ENCODE peak calls at places on chromosome 7, in seven cellular contexts. One of them, this sample, is unnamed.

GRCh38 chr7:122791959-122792545 is 89.3 kb upstream of the RNF148 start:
- DNase-seq in left ventricle myocardium inferior: no peak
- DNase-seq in cardiac muscle cell: no peak
- DNase-seq in A549: no peak
- DNase-seq in neural progenitor cell: peak; percentile 55
- DNase-seq in CD8-positive, alpha-beta T cell: no peak
- DNase-seq in left lung: no peak
- DNase-seq in this sample: no peak

GRCh38 chr7:155153676-155154075 is 83.6 kb downstream of the HTR5A start:
- DNase-seq in left ventricle myocardium inferior: no peak
- DNase-seq in cardiac muscle cell: no peak
- DNase-seq in A549: no peak
- DNase-seq in neural progenitor cell: no peak
- DNase-seq in CD8-positive, alpha-beta T cell: no peak
- DNase-seq in left lung: no peak
- DNase-seq in this sample: no peak

GRCh38 chr7:112129655-112130323 is 76.4 kb downstream of the DOCK4 start:
- DNase-seq in left ventricle myocardium inferior: no peak
- DNase-seq in cardiac muscle cell: no peak
- DNase-seq in A549: no peak
- DNase-seq in neural progenitor cell: no peak
- DNase-seq in CD8-positive, alpha-beta T cell: no peak
- DNase-seq in left lung: peak; percentile 43
- DNase-seq in this sample: peak; percentile 48

GRCh38 chr7:96224682-96225081 is 97.2 kb downstream of the SLC25A13 start:
- DNase-seq in left ventricle myocardium inferior: no peak
- DNase-seq in cardiac muscle cell: no peak
- DNase-seq in A549: peak; percentile 14
- DNase-seq in neural progenitor cell: peak; percentile 42
- DNase-seq in CD8-positive, alpha-beta T cell: no peak
- DNase-seq in left lung: no peak
- DNase-seq in this sample: no peak

GRCh38 chr7:88317422-88317821 is 10.7 kb upstream of the STEAP4 start:
- DNase-seq in left ventricle myocardium inferior: no peak
- DNase-seq in cardiac muscle cell: no peak
- DNase-seq in A549: no peak
- DNase-seq in neural progenitor cell: no peak
- DNase-seq in CD8-positive, alpha-beta T cell: no peak
- DNase-seq in left lung: no peak
- DNase-seq in this sample: no peak

GRCh38 chr7:90816511-90817142 is 220.5 kb downstream of the CDK14 start:
- DNase-seq in left ventricle myocardium inferior: no peak
- DNase-seq in cardiac muscle cell: no peak
- DNase-seq in A549: peak; percentile 28
- DNase-seq in neural progenitor cell: no peak
- DNase-seq in CD8-positive, alpha-beta T cell: no peak
- DNase-seq in left lung: no peak
- DNase-seq in this sample: no peak

GRCh38 chr7:132117181-132117580 is 459.1 kb downstream of the PLXNA4 start:
- DNase-seq in left ventricle myocardium inferior: no peak
- DNase-seq in cardiac muscle cell: no peak
- DNase-seq in A549: peak; percentile 83
- DNase-seq in neural progenitor cell: no peak
- DNase-seq in CD8-positive, alpha-beta T cell: no peak
- DNase-seq in left lung: no peak
- DNase-seq in this sample: no peak

GRCh38 chr7:1225462-1226154 is 7.1 kb upstream of the UNCX start:
- DNase-seq in left ventricle myocardium inferior: no peak
- DNase-seq in cardiac muscle cell: peak; percentile 60
- DNase-seq in A549: no peak
- DNase-seq in neural progenitor cell: peak; percentile 85
- DNase-seq in CD8-positive, alpha-beta T cell: peak; percentile 40
- DNase-seq in left lung: no peak
- DNase-seq in this sample: no peak

GRCh38 chr7:157825325-157825724 is 488.5 kb downstream of the DNAJB6 start:
- DNase-seq in left ventricle myocardium inferior: no peak
- DNase-seq in cardiac muscle cell: no peak
- DNase-seq in A549: no peak
- DNase-seq in neural progenitor cell: no peak
- DNase-seq in CD8-positive, alpha-beta T cell: no peak
- DNase-seq in left lung: no peak
- DNase-seq in this sample: no peak

GRCh38 chr7:45161842-45162241 is 4.3 kb downstream of the RAMP3 start:
- DNase-seq in left ventricle myocardium inferior: no peak
- DNase-seq in cardiac muscle cell: no peak
- DNase-seq in A549: no peak
- DNase-seq in neural progenitor cell: no peak
- DNase-seq in CD8-positive, alpha-beta T cell: no peak
- DNase-seq in left lung: no peak
- DNase-seq in this sample: peak; percentile 32

GRCh38 chr7:70325509-70326101 is 727.3 kb downstream of the AUTS2 start:
- DNase-seq in left ventricle myocardium inferior: no peak
- DNase-seq in cardiac muscle cell: no peak
- DNase-seq in A549: peak; percentile 13
- DNase-seq in neural progenitor cell: no peak
- DNase-seq in CD8-positive, alpha-beta T cell: no peak
- DNase-seq in left lung: no peak
- DNase-seq in this sample: no peak

GRCh38 chr7:83248000-83248399 is 85.3 kb upstream of the PCLO start:
- DNase-seq in left ventricle myocardium inferior: no peak
- DNase-seq in cardiac muscle cell: no peak
- DNase-seq in A549: peak; percentile 5
- DNase-seq in neural progenitor cell: no peak
- DNase-seq in CD8-positive, alpha-beta T cell: no peak
- DNase-seq in left lung: no peak
- DNase-seq in this sample: no peak

GRCh38 chr7:142357953-142358520 is 100.2 kb upstream of the PRSS58 start:
- DNase-seq in left ventricle myocardium inferior: no peak
- DNase-seq in cardiac muscle cell: peak; percentile 69
- DNase-seq in A549: peak; percentile 76
- DNase-seq in neural progenitor cell: peak; percentile 58
- DNase-seq in CD8-positive, alpha-beta T cell: no peak
- DNase-seq in left lung: no peak
- DNase-seq in this sample: no peak

GRCh38 chr7:79412438-79412837 is 41.0 kb downstream of the MAGI2 start:
- DNase-seq in left ventricle myocardium inferior: no peak
- DNase-seq in cardiac muscle cell: no peak
- DNase-seq in A549: no peak
- DNase-seq in neural progenitor cell: no peak
- DNase-seq in CD8-positive, alpha-beta T cell: no peak
- DNase-seq in left lung: no peak
- DNase-seq in this sample: no peak

GRCh38 chr7:158255558-158255957 is 332.1 kb downstream of the PTPRN2 start:
- DNase-seq in left ventricle myocardium inferior: no peak
- DNase-seq in cardiac muscle cell: no peak
- DNase-seq in A549: no peak
- DNase-seq in neural progenitor cell: no peak
- DNase-seq in CD8-positive, alpha-beta T cell: no peak
- DNase-seq in left lung: no peak
- DNase-seq in this sample: no peak

GRCh38 chr7:68576366-68576765 is 1021.9 kb upstream of the AUTS2 start:
- DNase-seq in left ventricle myocardium inferior: no peak
- DNase-seq in cardiac muscle cell: no peak
- DNase-seq in A549: no peak
- DNase-seq in neural progenitor cell: no peak
- DNase-seq in CD8-positive, alpha-beta T cell: no peak
- DNase-seq in left lung: no peak
- DNase-seq in this sample: no peak

GRCh38 chr7:24912874-24913514 is 67.0 kb downstream of the OSBPL3 start:
- DNase-seq in left ventricle myocardium inferior: no peak
- DNase-seq in cardiac muscle cell: no peak
- DNase-seq in A549: no peak
- DNase-seq in neural progenitor cell: no peak
- DNase-seq in CD8-positive, alpha-beta T cell: no peak
- DNase-seq in left lung: no peak
- DNase-seq in this sample: no peak

GRCh38 chr7:70457477-70458194 is 674.3 kb upstream of the GALNT17 start:
- DNase-seq in left ventricle myocardium inferior: no peak
- DNase-seq in cardiac muscle cell: peak; percentile 20
- DNase-seq in A549: no peak
- DNase-seq in neural progenitor cell: peak; percentile 49
- DNase-seq in CD8-positive, alpha-beta T cell: no peak
- DNase-seq in left lung: no peak
- DNase-seq in this sample: no peak

GRCh38 chr7:6489612-6490011 is 41.9 kb upstream of the DAGLB start:
- DNase-seq in left ventricle myocardium inferior: no peak
- DNase-seq in cardiac muscle cell: no peak
- DNase-seq in A549: peak; percentile 62
- DNase-seq in neural progenitor cell: no peak
- DNase-seq in CD8-positive, alpha-beta T cell: no peak
- DNase-seq in left lung: no peak
- DNase-seq in this sample: no peak

GRCh38 chr7:151981223-151981622 is 25.0 kb downstream of the GALNTL5 start:
- DNase-seq in left ventricle myocardium inferior: no peak
- DNase-seq in cardiac muscle cell: no peak
- DNase-seq in A549: no peak
- DNase-seq in neural progenitor cell: no peak
- DNase-seq in CD8-positive, alpha-beta T cell: no peak
- DNase-seq in left lung: no peak
- DNase-seq in this sample: no peak

GRCh38 chr7:20439384-20439783 is 108.7 kb downstream of the ITGB8 start:
- DNase-seq in left ventricle myocardium inferior: no peak
- DNase-seq in cardiac muscle cell: no peak
- DNase-seq in A549: no peak
- DNase-seq in neural progenitor cell: no peak
- DNase-seq in CD8-positive, alpha-beta T cell: no peak
- DNase-seq in left lung: no peak
- DNase-seq in this sample: no peak

DNA sequence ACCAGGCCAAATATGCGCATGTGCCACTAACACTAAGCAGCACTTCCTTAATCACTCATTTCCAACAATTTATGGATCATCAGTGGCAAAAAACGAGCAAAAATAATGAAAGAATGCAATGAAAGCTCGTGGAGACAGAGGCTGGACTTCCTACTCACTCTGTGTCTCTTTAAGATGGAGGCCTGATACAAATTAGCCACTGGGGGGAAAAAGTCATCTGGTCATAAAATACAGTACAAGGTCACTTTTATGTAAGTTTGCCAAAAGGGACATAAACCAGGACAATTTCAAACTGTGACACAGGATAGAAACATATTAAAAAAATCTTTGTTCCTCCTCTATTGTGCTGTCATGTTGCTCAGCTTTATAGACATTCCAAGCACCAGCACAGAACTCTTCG is 101.7 kb downstream of the LMBR1 start:
- DNase-seq in left ventricle myocardium inferior: no peak
- DNase-seq in cardiac muscle cell: no peak
- DNase-seq in A549: no peak
- DNase-seq in neural progenitor cell: no peak
- DNase-seq in CD8-positive, alpha-beta T cell: no peak
- DNase-seq in left lung: no peak
- DNase-seq in this sample: no peak
- H3K27ac ChIP-seq in left ventricle myocardium inferior: no peak overlapping the region
- H3K27ac ChIP-seq in cardiac muscle cell: no peak overlapping the region
- H3K27ac ChIP-seq in A549: no peak overlapping the region
- H3K27ac ChIP-seq in neural progenitor cell: no peak overlapping the region
- H3K27ac ChIP-seq in CD8-positive, alpha-beta T cell: no peak overlapping the region
- H3K27ac ChIP-seq in left lung: no peak overlapping the region
- H3K27ac ChIP-seq in this sample: no peak overlapping the region

DNA sequence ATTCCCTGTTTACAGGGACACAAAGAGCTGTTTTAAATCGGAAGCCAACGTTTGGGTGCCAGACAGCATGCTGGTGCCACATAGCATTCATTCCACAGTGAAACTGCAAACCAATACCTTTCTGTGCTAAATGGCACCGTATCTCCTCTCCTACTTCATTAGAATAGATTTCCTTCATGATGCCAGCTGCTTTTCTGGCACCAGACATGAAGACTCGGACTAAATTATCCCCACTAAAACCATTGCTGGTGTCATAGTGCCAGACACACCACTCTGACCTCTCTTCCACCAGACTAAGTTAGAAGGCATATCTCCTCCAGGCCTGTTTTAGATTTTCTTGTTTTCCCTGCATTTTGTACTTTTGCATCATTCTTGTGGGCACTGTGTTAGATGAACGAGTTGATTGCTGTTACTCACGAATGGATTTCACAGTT is 155.1 kb downstream of the ETV1 start:
- DNase-seq in left ventricle myocardium inferior: no peak
- DNase-seq in cardiac muscle cell: no peak
- DNase-seq in A549: no peak
- DNase-seq in neural progenitor cell: peak; percentile 31
- DNase-seq in CD8-positive, alpha-beta T cell: no peak
- DNase-seq in left lung: no peak
- DNase-seq in this sample: no peak
- H3K27ac ChIP-seq in left ventricle myocardium inferior: peak overlapping the region; percentile 62
- H3K27ac ChIP-seq in cardiac muscle cell: no peak overlapping the region
- H3K27ac ChIP-seq in A549: no peak overlapping the region
- H3K27ac ChIP-seq in neural progenitor cell: peak overlapping the region; percentile 100
- H3K27ac ChIP-seq in CD8-positive, alpha-beta T cell: no peak overlapping the region
- H3K27ac ChIP-seq in left lung: no peak overlapping the region
- H3K27ac ChIP-seq in this sample: no peak overlapping the region

DNA sequence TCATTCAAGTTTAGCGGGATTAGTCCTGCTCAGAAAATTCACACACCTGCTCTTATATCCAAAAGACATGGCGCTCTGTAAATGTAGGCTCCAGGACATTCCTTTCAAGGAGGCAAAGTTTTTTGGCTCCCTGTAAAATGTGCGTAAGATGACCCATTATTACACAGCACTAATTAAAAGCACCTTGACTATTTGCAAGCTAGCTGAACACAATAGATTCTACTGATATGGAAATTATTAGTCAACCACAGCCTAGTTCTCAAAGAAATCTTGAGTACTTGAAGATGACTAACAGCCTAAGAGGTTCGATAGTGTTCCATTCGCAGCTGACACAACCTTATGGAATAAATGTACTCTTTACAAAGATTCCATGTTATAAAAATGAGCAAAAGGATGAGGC is 175.2 kb downstream of the BMPER start:
- DNase-seq in left ventricle myocardium inferior: no peak
- DNase-seq in cardiac muscle cell: no peak
- DNase-seq in A549: no peak
- DNase-seq in neural progenitor cell: no peak
- DNase-seq in CD8-positive, alpha-beta T cell: no peak
- DNase-seq in left lung: no peak
- DNase-seq in this sample: no peak
- H3K27ac ChIP-seq in left ventricle myocardium inferior: no peak overlapping the region
- H3K27ac ChIP-seq in cardiac muscle cell: peak overlapping the region; percentile 75
- H3K27ac ChIP-seq in A549: peak overlapping the region; percentile 1
- H3K27ac ChIP-seq in neural progenitor cell: no peak overlapping the region
- H3K27ac ChIP-seq in CD8-positive, alpha-beta T cell: no peak overlapping the region
- H3K27ac ChIP-seq in left lung: no peak overlapping the region
- H3K27ac ChIP-seq in this sample: no peak overlapping the region

DNA sequence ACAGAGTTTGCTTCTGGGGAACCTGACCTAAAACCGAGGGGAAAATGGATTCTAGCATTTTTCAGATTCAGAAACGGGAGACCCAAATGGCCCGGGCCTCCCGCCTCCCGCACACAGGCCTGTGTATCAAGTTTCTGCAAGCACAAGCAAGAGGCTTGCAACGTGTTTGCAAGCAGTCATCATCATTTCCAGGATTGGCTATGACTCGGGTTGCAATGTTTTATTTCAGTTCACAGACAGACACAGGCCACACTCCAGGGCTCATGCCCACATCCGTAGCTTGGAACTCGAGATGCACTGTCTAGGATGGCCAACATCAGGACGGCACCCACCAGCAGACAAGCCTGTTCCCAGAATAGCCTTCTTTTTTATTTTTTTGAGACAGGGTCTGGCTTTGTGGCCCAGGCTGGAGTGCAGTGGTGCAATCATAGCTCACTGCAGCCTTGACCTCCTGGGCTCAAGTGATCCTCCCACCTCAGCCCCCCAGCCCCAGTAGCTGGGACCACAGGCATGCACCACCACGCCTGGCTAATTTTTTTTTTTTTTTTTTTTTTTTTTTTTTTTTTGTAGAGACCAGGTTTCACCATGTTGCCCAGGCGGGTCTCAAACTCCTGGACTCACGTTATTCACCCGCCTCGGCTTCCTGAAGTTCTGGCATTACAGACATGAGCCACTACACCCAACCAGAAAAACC is 68.1 kb upstream of the FOXK1 start:
- DNase-seq in left ventricle myocardium inferior: no peak
- DNase-seq in cardiac muscle cell: no peak
- DNase-seq in A549: no peak
- DNase-seq in neural progenitor cell: no peak
- DNase-seq in CD8-positive, alpha-beta T cell: no peak
- DNase-seq in left lung: no peak
- DNase-seq in this sample: peak; percentile 31
- H3K27ac ChIP-seq in left ventricle myocardium inferior: peak overlapping the region; percentile 81
- H3K27ac ChIP-seq in cardiac muscle cell: no peak overlapping the region
- H3K27ac ChIP-seq in A549: peak overlapping the region; percentile 8
- H3K27ac ChIP-seq in neural progenitor cell: no peak overlapping the region
- H3K27ac ChIP-seq in CD8-positive, alpha-beta T cell: no peak overlapping the region
- H3K27ac ChIP-seq in left lung: peak overlapping the region; percentile 73
- H3K27ac ChIP-seq in this sample: peak overlapping the region; percentile 80

This sample was measured in lower lobe of right lung.